ENCODE peak calls at places on chromosomes 6 and 20, in six cellular contexts. Z is keratinocyte, K is GM06990, Q is HL-60, R is psoas muscle, Y is tibial artery. N is an unnamed sample.

GRCh38 chr6:49423817-49424216 is 39.2 kb downstream of the MMUT start:
- DNase-seq in K (no peak), Q (no peak), Y (no peak), Z (no peak), R (no peak), N (no peak)

GRCh38 chr6:154928325-154928922 is 66.7 kb upstream of the TIAM2 start:
- DNase-seq in Y (peak), K (no peak), R (no peak), Q (peak), Z (peak), N (no peak)

GRCh38 chr20:4898282-4898681 is 103.0 kb downstream of the SLC23A2 start:
- DNase-seq in K (no peak), Z (peak), Q (no peak), Y (peak), R (peak), N (no peak)

GRCh38 chr6:71056656-71057055 is 99.8 kb upstream of the B3GAT2 start:
- DNase-seq in R (no peak), Q (no peak), Y (no peak), Z (no peak), K (no peak), N (no peak)

GRCh38 chr20:52193886-52194545 is 2.4 kb upstream of the ZFP64 start:
- DNase-seq in K (no peak), Z (no peak), Q (no peak), Y (no peak), R (no peak), N (peak)

GRCh38 chr6:157667211-157668033 is 155.6 kb upstream of the SNX9 start:
- DNase-seq in Q (peak), Y (peak), K (no peak), R (no peak), Z (no peak), N (no peak)

GRCh38 chr6:170212956-170213636 is 77.8 kb downstream of the DLL1 start:
- DNase-seq in Z (no peak), Y (peak), Q (no peak), R (no peak), K (no peak), N (peak)

GRCh38 chr20:64188682-64189529 is 24.7 kb downstream of the MYT1 start:
- DNase-seq in Y (no peak), Q (no peak), R (no peak), Z (no peak), K (no peak), N (no peak)

GRCh38 chr6:89145461-89145961 is 344 bp upstream of the PM20D2 start:
- DNase-seq in Q (peak), R (no peak), K (no peak), Z (no peak), Y (no peak), N (no peak)

GRCh38 chr6:157089258-157089657 is 234.1 kb downstream of the TMEM242 start:
- DNase-seq in Z (no peak), Q (no peak), K (no peak), R (no peak), Y (no peak), N (no peak)

GRCh38 chr6:24827162-24827561 is 28.4 kb upstream of the ARMH2 start:
- DNase-seq in K (no peak), R (no peak), Q (no peak), Y (no peak), Z (peak), N (no peak)

GRCh38 chr6:287500-287883 is 4.8 kb upstream of the DUSP22 start:
- DNase-seq in Q (no peak), Y (no peak), R (no peak), Z (no peak), K (no peak), N (peak)

GRCh38 chr6:12760911-12761310 is 44.3 kb downstream of the PHACTR1 start:
- DNase-seq in Q (no peak), R (no peak), Y (no peak), Z (no peak), K (no peak), N (no peak)

GRCh38 chr6:15769471-15770088 is 106.8 kb upstream of the DTNBP1 start:
- DNase-seq in Y (no peak), Z (no peak), Q (no peak), R (no peak), K (no peak), N (no peak)

GRCh38 chr6:102417368-102417767 is 1023.9 kb downstream of the GRIK2 start:
- DNase-seq in Z (no peak), Y (no peak), Q (peak), K (no peak), R (no peak), N (no peak)

GRCh38 chr6:33869121-33869520 is 65.3 kb upstream of the MLN start:
- DNase-seq in Z (no peak), K (no peak), Q (no peak), Y (no peak), R (no peak), N (no peak)

GRCh38 chr6:154386848-154387717 is 30.5 kb upstream of the IPCEF1 start:
- DNase-seq in Q (no peak), Z (peak), R (no peak), Y (no peak), K (no peak), N (no peak)

GRCh38 chr20:63315982-63316491 is 23.1 kb downstream of the COL20A1 start:
- DNase-seq in Z (no peak), K (no peak), Q (no peak), Y (peak), R (peak), N (no peak)

GRCh38 chr20:33897313-33897912 is 86.3 kb downstream of the CHMP4B start:
- DNase-seq in Q (no peak), K (no peak), Z (no peak), Y (no peak), R (no peak), N (no peak)

GRCh38 chr6:42269553-42269952 is 51.9 kb upstream of the MRPS10 start:
- DNase-seq in K (peak), Q (no peak), R (no peak), Y (no peak), Z (no peak), N (no peak)

GRCh38 chr6:27275025-27275956 is 27.8 kb downstream of the PRSS16 start:
- DNase-seq in Q (no peak), Z (no peak), Y (no peak), K (no peak), R (no peak), N (no peak)

DNA sequence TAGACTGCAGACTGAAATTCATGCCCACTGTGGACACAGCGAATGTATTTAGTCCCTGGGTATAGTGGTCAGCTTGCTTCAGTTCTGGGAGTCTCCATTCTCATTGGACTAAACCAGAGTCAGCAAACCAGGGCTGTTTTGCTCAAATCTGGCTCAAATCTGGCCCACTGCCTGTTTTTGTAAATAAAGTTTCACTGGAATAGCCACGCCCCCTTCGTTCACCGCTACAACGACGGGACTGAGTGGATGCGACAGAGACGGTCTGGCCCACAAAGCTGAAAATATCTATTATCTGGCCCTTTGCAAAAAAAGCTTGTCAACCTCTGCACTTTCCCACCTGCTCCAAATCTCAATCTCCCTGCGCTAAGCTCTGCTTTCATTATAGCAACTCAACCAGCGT is 135.4 kb downstream of the BMP7 start:
- DNase-seq in Z (no peak), Q (no peak), R (no peak), Y (no peak), K (no peak), N (no peak)
- TF ChIP-seq CTCF in Z (no peak), Q (no peak), R (no peak), Y (no peak), K (no peak), N (no peak)

GRCh38 chr6:150894935-150895686 is 29.6 kb downstream of the MTHFD1L start:
- DNase-seq in Z (no peak), Y (no peak), R (no peak), K (peak), Q (no peak), N (no peak)
- TF ChIP-seq CTCF in Z (no peak), Y (no peak), R (no peak), K (peak), Q (no peak), N (peak)

GRCh38 chr6:2596222-2596621 is 154.5 kb downstream of the MYLK4 start:
- DNase-seq in R (no peak), Z (no peak), Y (no peak), K (no peak), Q (no peak), N (no peak)
- TF ChIP-seq CTCF in R (peak), Z (no peak), Y (peak), K (peak), Q (no peak), N (peak)

DNA sequence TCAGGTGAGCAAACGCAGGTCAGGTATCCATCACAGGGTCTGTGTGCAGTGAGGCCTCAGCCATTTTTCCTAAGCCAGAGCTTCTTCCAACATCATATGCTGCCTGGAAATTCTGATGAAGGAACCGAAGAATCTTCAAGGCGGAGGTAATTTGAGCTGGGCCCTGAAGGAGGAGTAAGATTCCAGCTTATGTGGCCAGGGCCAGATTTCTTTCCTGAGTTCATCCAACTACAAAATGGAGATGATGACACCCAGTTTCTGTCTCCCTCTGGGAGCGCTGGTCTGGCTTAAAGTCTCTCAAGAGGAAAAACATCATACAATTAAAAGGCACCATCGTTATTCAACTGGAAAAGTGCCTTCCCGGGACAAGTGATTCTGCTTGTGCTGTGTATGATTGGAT is 6.9 kb upstream of the MANBAL start:
- DNase-seq in Z (no peak), Q (no peak), R (no peak), Y (no peak), K (no peak), N (no peak)
- TF ChIP-seq CTCF in Z (peak), Q (no peak), R (no peak), Y (peak), K (no peak), N (peak)

GRCh38 chr6:140050232-140050995 is 676.0 kb upstream of the CITED2 start:
- DNase-seq in K (no peak), Y (no peak), Z (no peak), Q (no peak), R (peak), N (no peak)

GRCh38 chr6:140047321-140047720 is 672.9 kb upstream of the CITED2 start:
- DNase-seq in Q (no peak), Z (no peak), R (no peak), K (no peak), Y (no peak), N (no peak)

GRCh38 chr6:140051521-140052455 is 677.3 kb upstream of the CITED2 start:
- DNase-seq in Y (no peak), Q (no peak), Z (peak), K (no peak), R (no peak), N (no peak)

GRCh38 chr6:140048202-140048790 is 673.8 kb upstream of the CITED2 start:
- DNase-seq in Z (no peak), R (no peak), Y (no peak), K (no peak), Q (no peak), N (no peak)

DNA sequence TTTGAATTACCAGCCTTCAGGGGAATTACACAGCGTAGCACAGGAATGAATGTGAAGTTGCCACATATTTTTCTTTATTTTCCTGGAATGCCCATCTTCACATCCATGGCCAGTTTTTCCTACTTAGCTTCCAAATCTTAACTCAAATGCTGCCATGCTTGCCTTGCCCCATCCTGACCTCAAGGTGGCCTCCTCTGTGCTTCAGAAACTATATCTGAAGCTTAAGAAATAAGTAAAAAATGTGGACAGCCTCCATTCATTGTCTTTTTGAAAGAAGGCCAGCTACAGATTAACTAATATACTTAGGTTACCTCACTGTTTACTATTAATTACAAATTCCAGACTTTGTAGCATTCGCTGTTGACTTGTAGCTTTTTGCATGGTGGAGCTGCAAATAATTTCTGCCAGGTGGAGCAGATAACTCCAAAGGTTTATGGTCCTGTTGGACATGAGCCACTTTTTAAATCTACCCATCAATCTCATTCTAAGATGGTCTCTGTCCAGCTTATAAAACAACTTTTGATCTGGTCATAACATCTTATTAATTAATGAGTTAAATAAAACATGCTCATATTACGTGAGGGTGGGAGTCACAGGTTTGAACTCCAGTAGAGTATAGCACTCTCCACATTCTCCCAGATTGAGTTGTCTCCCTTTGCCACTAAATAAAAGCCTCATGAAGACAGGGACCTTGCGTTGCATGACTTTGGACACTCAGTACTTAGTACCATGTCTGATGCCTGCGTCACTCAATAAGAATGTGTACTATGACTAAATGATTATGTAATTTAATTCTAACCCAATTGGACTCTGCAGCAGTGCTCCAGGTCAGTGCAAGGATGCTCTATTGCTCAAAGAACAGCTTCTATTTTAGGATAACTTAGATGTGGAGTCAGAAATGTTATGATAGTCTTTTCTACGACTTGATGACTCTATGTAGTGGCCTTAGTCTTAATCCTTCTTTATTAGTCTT is 678.6 kb upstream of the CITED2 start:
- DNase-seq in Q (no peak), K (no peak), Z (no peak), Y (no peak), R (no peak), N (no peak)
- TF ChIP-seq CTCF in Q (peak), K (peak), Z (peak), Y (no peak), R (no peak), N (peak)

DNA sequence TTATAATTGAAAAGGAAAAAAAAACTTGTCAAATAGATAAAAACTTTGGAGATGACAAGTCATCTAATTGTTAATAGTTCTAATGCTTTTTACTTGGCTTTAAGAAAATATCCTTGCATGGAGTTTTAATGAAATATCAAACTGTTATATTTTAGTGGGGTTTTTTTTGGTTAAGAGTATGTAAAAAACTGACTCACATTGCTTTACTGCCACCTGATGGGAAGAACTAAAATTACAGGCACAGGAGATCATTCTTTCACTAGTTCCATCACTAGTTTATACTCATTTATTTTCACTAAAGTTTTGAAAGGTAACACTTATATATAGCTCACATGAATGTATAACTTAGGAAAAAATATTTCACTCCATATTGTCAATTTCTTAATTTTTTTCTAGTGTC is 309.1 kb downstream of the LMBRD1 start:
- DNase-seq in R (no peak), K (no peak), Y (no peak), Z (no peak), Q (no peak), N (no peak)
- TF ChIP-seq CTCF in R (peak), K (peak), Y (no peak), Z (no peak), Q (peak), N (peak)

GRCh38 chr6:85678602-85679444 is 36.1 kb upstream of the SYNCRIP start:
- DNase-seq in R (peak), K (peak), Z (peak), Y (peak), Q (peak), N (peak)
- TF ChIP-seq CTCF in R (peak), K (no peak), Z (no peak), Y (no peak), Q (no peak), N (no peak)

N was measured in osteocyte.